ENCODE peak calls at places on chromosomes 11 and 22, in five cellular contexts. One of them, this sample, is unnamed. For H3K4me1, the result is how much of the 10 kb centered on the place peaks cover.

GRCh38 chr22:29147241-29147919 is 58.3 kb upstream of the EMID1 start:
- DNase-seq in K562: no peak
- DNase-seq in tibial nerve: no peak
- DNase-seq in cardiac muscle cell: no peak
- DNase-seq in gastrocnemius medialis: peak
- DNase-seq in this sample: no peak

GRCh38 chr11:13694115-13694514 is 25.6 kb downstream of the FAR1 start:
- DNase-seq in K562: no peak
- DNase-seq in tibial nerve: no peak
- DNase-seq in cardiac muscle cell: no peak
- DNase-seq in gastrocnemius medialis: no peak
- DNase-seq in this sample: no peak

GRCh38 chr11:75014129-75014528 is 25.4 kb downstream of the NEU3 start:
- DNase-seq in K562: no peak
- DNase-seq in tibial nerve: no peak
- DNase-seq in cardiac muscle cell: no peak
- DNase-seq in gastrocnemius medialis: peak
- DNase-seq in this sample: no peak

GRCh38 chr11:62688481-62688880 is 849 bp downstream of the LRRN4CL start:
- DNase-seq in K562: no peak
- DNase-seq in tibial nerve: no peak
- DNase-seq in cardiac muscle cell: no peak
- DNase-seq in gastrocnemius medialis: no peak
- DNase-seq in this sample: no peak

GRCh38 chr22:46079861-46080821 is 70.2 kb upstream of the PPARA start:
- DNase-seq in K562: no peak
- DNase-seq in tibial nerve: peak
- DNase-seq in cardiac muscle cell: no peak
- DNase-seq in gastrocnemius medialis: peak
- DNase-seq in this sample: peak

GRCh38 chr11:67644472-67645418 is 5.2 kb upstream of the TBX10 start:
- DNase-seq in K562: peak
- DNase-seq in tibial nerve: no peak
- DNase-seq in cardiac muscle cell: no peak
- DNase-seq in gastrocnemius medialis: no peak
- DNase-seq in this sample: no peak

GRCh38 chr11:74031310-74031676 is 22.4 kb upstream of the UCP3 start:
- DNase-seq in K562: no peak
- DNase-seq in tibial nerve: no peak
- DNase-seq in cardiac muscle cell: no peak
- DNase-seq in gastrocnemius medialis: no peak
- DNase-seq in this sample: no peak

GRCh38 chr22:27097481-27097880 is 440.1 kb downstream of the MIAT start:
- DNase-seq in K562: no peak
- DNase-seq in tibial nerve: no peak
- DNase-seq in cardiac muscle cell: no peak
- DNase-seq in gastrocnemius medialis: no peak
- DNase-seq in this sample: no peak

GRCh38 chr11:113862430-113862829 is 12.9 kb downstream of the USP28 start:
- DNase-seq in K562: no peak
- DNase-seq in tibial nerve: no peak
- DNase-seq in cardiac muscle cell: no peak
- DNase-seq in gastrocnemius medialis: no peak
- DNase-seq in this sample: no peak

DNA sequence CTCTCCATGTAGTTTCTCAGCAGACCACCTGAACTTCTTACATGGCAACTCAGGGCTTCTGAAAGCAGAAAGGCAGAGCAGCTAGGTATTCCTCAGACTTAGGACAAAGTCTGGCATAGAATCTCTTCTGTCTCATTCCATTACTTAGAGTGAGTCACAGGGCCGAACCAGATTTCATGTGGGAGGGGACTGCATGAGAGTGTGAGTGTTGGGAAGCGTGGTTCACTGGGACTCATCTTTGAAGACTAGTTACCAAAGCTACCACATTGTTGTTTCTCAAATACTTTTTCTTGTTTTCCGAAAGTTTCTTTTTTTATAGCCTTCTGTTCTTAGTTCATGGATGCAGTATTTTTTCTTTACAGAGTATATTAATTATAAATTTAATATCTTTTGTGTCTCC is 36.1 kb upstream of the SCN3B start:
- DNase-seq in K562: no peak
- DNase-seq in tibial nerve: no peak
- DNase-seq in cardiac muscle cell: no peak
- DNase-seq in gastrocnemius medialis: no peak
- DNase-seq in this sample: no peak
- TF ChIP-seq CTCF in K562: no peak
- TF ChIP-seq CTCF in tibial nerve: no peak
- TF ChIP-seq CTCF in cardiac muscle cell: no peak
- TF ChIP-seq CTCF in gastrocnemius medialis: no peak
- TF ChIP-seq CTCF in this sample: no peak

DNA sequence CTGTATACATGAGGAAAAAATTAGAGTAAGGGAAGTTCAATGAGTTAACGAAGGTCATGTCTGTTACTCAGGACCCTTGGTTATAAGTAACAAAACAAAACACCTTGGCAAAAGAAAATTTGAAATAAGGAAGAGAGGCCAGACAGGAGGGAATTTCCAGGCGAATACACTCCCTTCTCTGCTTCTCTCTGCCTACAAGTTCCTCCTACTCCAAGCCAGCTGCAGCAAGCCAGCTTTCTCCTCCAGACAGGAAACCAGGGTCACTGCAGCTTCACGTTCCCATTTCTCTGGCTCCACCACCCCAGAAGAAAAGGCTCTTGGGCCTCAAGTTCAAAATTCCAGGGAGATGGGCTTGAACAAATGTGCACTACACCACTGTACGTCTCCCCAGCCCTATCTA is 27.8 kb downstream of the SMCO4 start:
- DNase-seq in K562: no peak
- DNase-seq in tibial nerve: no peak
- DNase-seq in cardiac muscle cell: no peak
- DNase-seq in gastrocnemius medialis: no peak
- DNase-seq in this sample: no peak
- H3K27ac ChIP-seq in K562: no peak
- H3K27ac ChIP-seq in tibial nerve: no peak
- H3K27ac ChIP-seq in cardiac muscle cell: no peak
- H3K27ac ChIP-seq in gastrocnemius medialis: no peak
- H3K27ac ChIP-seq in this sample: no peak

GRCh38 chr11:8809605-8810272 is 101.2 kb upstream of the AKIP1 start:
- DNase-seq in K562: no peak
- DNase-seq in tibial nerve: no peak
- DNase-seq in cardiac muscle cell: peak
- DNase-seq in gastrocnemius medialis: no peak
- DNase-seq in this sample: no peak
- H3K4me1 ChIP-seq in K562: under half
- H3K4me1 ChIP-seq in tibial nerve: half or more
- H3K4me1 ChIP-seq in cardiac muscle cell: half or more
- H3K4me1 ChIP-seq in gastrocnemius medialis: half or more
- H3K4me1 ChIP-seq in this sample: half or more

GRCh38 chr11:86484795-86485166 is 110.1 kb downstream of the CCDC81 start:
- DNase-seq in K562: no peak
- DNase-seq in tibial nerve: no peak
- DNase-seq in cardiac muscle cell: no peak
- DNase-seq in gastrocnemius medialis: no peak
- DNase-seq in this sample: no peak

GRCh38 chr11:86488553-86488952 is 113.9 kb downstream of the CCDC81 start:
- DNase-seq in K562: no peak
- DNase-seq in tibial nerve: no peak
- DNase-seq in cardiac muscle cell: no peak
- DNase-seq in gastrocnemius medialis: no peak
- DNase-seq in this sample: no peak

GRCh38 chr11:86489442-86489841 is 114.8 kb downstream of the CCDC81 start:
- DNase-seq in K562: no peak
- DNase-seq in tibial nerve: no peak
- DNase-seq in cardiac muscle cell: no peak
- DNase-seq in gastrocnemius medialis: no peak
- DNase-seq in this sample: no peak

GRCh38 chr11:86486261-86487030 is 111.8 kb downstream of the CCDC81 start:
- DNase-seq in K562: no peak
- DNase-seq in tibial nerve: no peak
- DNase-seq in cardiac muscle cell: no peak
- DNase-seq in gastrocnemius medialis: no peak
- DNase-seq in this sample: no peak

GRCh38 chr11:86487670-86488069 is 113.0 kb downstream of the CCDC81 start:
- DNase-seq in K562: no peak
- DNase-seq in tibial nerve: no peak
- DNase-seq in cardiac muscle cell: no peak
- DNase-seq in gastrocnemius medialis: no peak
- DNase-seq in this sample: no peak
- TF ChIP-seq CTCF in K562: peak
- TF ChIP-seq CTCF in tibial nerve: no peak
- TF ChIP-seq CTCF in cardiac muscle cell: no peak
- TF ChIP-seq CTCF in gastrocnemius medialis: no peak
- TF ChIP-seq CTCF in this sample: no peak

DNA sequence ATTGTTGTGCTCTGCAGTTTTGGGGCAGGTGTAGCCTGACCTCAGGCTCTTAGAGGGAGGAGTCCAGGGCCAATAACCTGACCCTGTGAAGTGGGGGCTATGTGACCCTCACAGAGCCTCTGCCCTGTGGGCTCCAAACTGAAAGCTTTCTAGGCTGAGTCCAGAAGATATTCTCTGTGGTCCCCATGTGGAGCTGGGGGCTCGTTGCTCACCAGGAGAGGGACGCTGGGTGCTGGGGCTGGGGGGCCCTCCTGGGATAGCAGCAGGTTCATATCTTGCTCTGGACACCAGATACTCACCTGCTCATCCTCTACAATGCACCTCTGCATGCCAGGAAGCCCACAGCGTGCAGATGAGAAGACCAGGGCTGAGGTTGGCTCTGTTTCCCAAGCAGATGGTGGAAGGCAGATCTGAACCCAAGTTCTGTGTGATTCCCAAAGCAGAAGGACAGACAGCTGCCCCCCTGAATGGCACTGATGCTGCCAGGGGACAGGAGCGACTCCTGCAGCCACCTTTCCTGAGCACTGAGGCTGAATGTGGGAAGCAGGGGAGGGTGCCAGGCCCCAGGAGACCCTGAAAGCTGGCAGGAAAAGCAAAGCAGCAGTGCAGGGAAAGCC is 1022.0 kb downstream of the TBC1D22A start:
- DNase-seq in K562: no peak
- DNase-seq in tibial nerve: no peak
- DNase-seq in cardiac muscle cell: no peak
- DNase-seq in gastrocnemius medialis: no peak
- DNase-seq in this sample: no peak
- H3K27ac ChIP-seq in K562: no peak
- H3K27ac ChIP-seq in tibial nerve: no peak
- H3K27ac ChIP-seq in cardiac muscle cell: no peak
- H3K27ac ChIP-seq in gastrocnemius medialis: no peak
- H3K27ac ChIP-seq in this sample: no peak